ENCODE peak calls at places on chromosomes 6 and 20, in nine cellular contexts. N is tibial artery, Q is AG09309, Z is left ventricle myocardium inferior, U is lower lobe of right lung, I is GM23338, H is iPS DF 6.9, Y is cardiac fibroblast, L is astrocyte of the spinal cord. O is an unnamed sample.

GRCh38 chr6:168609914-168610490 is 169.0 kb downstream of the SMOC2 start:
- DNase-seq in N (no peak), Q (no peak), Z (no peak), U (no peak), I (no peak), H (no peak), Y (no peak), L (no peak), O (no peak)

GRCh38 chr6:130138909-130139242 is 83.9 kb downstream of the SAMD3 start:
- DNase-seq in N (no peak), Q (no peak), Z (no peak), U (no peak), I (no peak), H (no peak), Y (no peak), L (no peak), O (no peak)

GRCh38 chr6:101016163-101016562 is 135.0 kb upstream of the ASCC3 start:
- DNase-seq in N (no peak), Q (no peak), Z (no peak), U (no peak), I (no peak), H (no peak), Y (no peak), L (no peak), O (no peak)

GRCh38 chr6:35955521-35955920 is 34.6 kb upstream of the SRPK1 start:
- DNase-seq in N (no peak), Q (no peak), Z (no peak), U (no peak), I (no peak), H (no peak), Y (no peak), L (no peak), O (no peak)

GRCh38 chr6:41966214-41966920 is 24.8 kb upstream of the CCND3 start:
- DNase-seq in N (no peak), Q (no peak), Z (no peak), U (no peak), I (no peak), H (no peak), Y (peak; percentile 15), L (no peak), O (no peak)

GRCh38 chr20:4592316-4593148 is 129.2 kb upstream of the PRND start:
- DNase-seq in N (no peak), Q (no peak), Z (peak; percentile 41), U (peak; percentile 68), I (peak; percentile 68), H (no peak), Y (peak; percentile 47), L (peak; percentile 29), O (peak; percentile 91)

GRCh38 chr20:24634855-24635254 is 165.4 kb downstream of the SYNDIG1 start:
- DNase-seq in N (no peak), Q (peak; percentile 81), Z (no peak), U (no peak), I (peak; percentile 24), H (no peak), Y (peak; percentile 84), L (peak; percentile 89), O (peak; percentile 66)

GRCh38 chr6:16135078-16135477 is 6.2 kb downstream of the MYLIP start:
- DNase-seq in N (no peak), Q (no peak), Z (no peak), U (no peak), I (no peak), H (no peak), Y (no peak), L (peak; percentile 24), O (no peak)

GRCh38 chr6:135180458-135181332 is at the start of gene MYB:
- DNase-seq in N (no peak), Q (no peak), Z (peak; percentile 34), U (peak; percentile 63), I (peak; percentile 82), H (no peak), Y (peak; percentile 46), L (peak; percentile 29), O (peak; percentile 93)

GRCh38 chr6:166605752-166606151 is 19.3 kb upstream of the RAMACL start:
- DNase-seq in N (no peak), Q (no peak), Z (no peak), U (no peak), I (no peak), H (no peak), Y (no peak), L (no peak), O (no peak)

GRCh38 chr6:30515967-30516753 is 26.9 kb downstream of the HLA-E start:
- DNase-seq in N (peak; percentile 94), Q (peak; percentile 86), Z (peak; percentile 89), U (peak; percentile 95), I (peak; percentile 97), H (peak; percentile 85), Y (peak; percentile 99), L (peak; percentile 84), O (peak; percentile 88)

GRCh38 chr6:43759926-43760798 is 9.8 kb upstream of the VEGFA start:
- DNase-seq in N (no peak), Q (no peak), Z (no peak), U (peak; percentile 50), I (no peak), H (no peak), Y (no peak), L (no peak), O (no peak)
- H3K4me3 ChIP-seq in N (no peak overlapping the region), Q (no peak overlapping the region), Z (no peak overlapping the region), U (no peak overlapping the region), I (no peak overlapping the region), H (no peak overlapping the region), Y (no peak overlapping the region), L (no peak overlapping the region), O (no peak overlapping the region)

DNA sequence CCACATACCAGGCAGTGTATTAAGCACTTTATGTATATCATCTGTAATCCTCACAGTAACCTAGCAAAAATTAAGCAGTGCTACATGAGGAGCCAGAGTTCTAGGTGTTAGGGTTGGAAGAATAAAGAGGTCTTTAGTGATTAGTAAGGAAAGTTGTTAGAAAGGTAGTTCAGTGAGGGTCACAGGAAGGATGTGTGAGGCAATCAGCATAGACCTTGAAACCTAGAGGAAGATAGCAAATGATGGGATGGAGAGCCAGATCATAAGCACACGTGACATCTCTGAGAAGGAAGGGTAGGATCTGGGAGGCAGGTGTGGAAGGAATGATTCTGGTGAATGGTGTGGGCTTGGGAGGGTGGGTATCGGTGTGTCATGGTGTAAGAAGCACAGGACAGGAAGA is 2.2 kb downstream of the KAT14 start:
- DNase-seq in N (no peak), Q (no peak), Z (no peak), U (no peak), I (no peak), H (no peak), Y (no peak), L (no peak), O (no peak)
- H3K4me3 ChIP-seq in N (no peak overlapping the region), Q (no peak overlapping the region), Z (no peak overlapping the region), U (no peak overlapping the region), I (peak overlapping the region; percentile 99), H (no peak overlapping the region), Y (no peak overlapping the region), L (no peak overlapping the region), O (no peak overlapping the region)

DNA sequence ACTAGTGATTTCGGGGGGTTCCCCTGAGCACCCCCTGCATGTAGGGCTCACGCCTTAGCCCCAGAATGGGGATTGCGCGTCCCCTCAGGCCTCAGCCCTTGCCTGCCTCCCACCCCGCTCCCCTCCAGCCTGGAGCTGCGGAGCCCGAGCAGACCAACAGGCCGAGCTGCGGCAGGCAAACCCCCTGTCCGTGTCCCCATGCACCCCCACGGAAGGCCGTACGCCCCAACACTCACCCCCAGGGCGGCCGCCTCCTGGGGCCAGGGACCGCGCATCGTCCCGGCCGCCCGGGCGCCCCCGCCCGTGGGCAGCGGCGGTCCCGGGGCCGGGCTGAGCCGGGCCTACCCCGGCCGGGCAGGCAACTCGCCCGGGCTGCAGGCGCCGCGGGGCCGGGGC is 1.2 kb upstream of the KCNB1 start:
- DNase-seq in N (no peak), Q (no peak), Z (no peak), U (no peak), I (peak; percentile 30), H (no peak), Y (no peak), L (no peak), O (no peak)
- H3K4me3 ChIP-seq in N (peak overlapping the region; percentile 61), Q (no peak overlapping the region), Z (peak overlapping the region; percentile 67), U (no peak overlapping the region), I (peak overlapping the region; percentile 64), H (peak overlapping the region; percentile 50), Y (peak overlapping the region; percentile 15), L (no peak overlapping the region), O (peak overlapping the region; percentile 56)

DNA sequence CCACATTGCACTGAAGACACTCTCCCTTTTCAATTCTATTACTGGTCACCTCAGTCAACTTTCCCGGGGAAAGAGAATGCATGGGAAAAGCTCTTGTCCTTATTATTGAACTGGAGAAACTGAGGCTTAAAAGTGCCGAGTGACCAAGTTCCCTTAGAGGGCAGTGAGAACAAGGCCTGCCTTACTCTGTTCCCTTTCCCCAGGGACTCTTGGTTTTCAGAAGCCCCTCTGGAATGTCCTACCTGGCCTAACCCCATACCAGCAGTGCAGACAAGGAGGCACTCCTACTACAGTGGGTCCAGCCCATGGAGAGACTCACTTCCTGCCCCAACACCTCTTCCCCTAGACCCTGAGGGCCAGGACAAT is 6.1 kb downstream of the SRXN1 start:
- DNase-seq in N (no peak), Q (no peak), Z (no peak), U (no peak), I (no peak), H (no peak), Y (no peak), L (no peak), O (no peak)
- H3K4me3 ChIP-seq in N (no peak overlapping the region), Q (no peak overlapping the region), Z (no peak overlapping the region), U (no peak overlapping the region), I (no peak overlapping the region), H (no peak overlapping the region), Y (no peak overlapping the region), L (no peak overlapping the region), O (no peak overlapping the region)

GRCh38 chr6:12064125-12064524 is 52.0 kb downstream of the HIVEP1 start:
- DNase-seq in N (no peak), Q (peak; percentile 37), Z (no peak), U (no peak), I (no peak), H (no peak), Y (peak; percentile 44), L (peak; percentile 13), O (no peak)
- H3K4me3 ChIP-seq in N (no peak overlapping the region), Q (no peak overlapping the region), Z (no peak overlapping the region), U (no peak overlapping the region), I (no peak overlapping the region), H (no peak overlapping the region), Y (no peak overlapping the region), L (no peak overlapping the region), O (no peak overlapping the region)

GRCh38 chr20:62433655-62434054 is 6.3 kb upstream of the RBBP8NL start:
- DNase-seq in N (peak; percentile 46), Q (no peak), Z (peak; percentile 44), U (no peak), I (no peak), H (no peak), Y (no peak), L (no peak), O (no peak)
- H3K4me3 ChIP-seq in N (peak overlapping the region; percentile 23), Q (no peak overlapping the region), Z (peak overlapping the region; percentile 21), U (no peak overlapping the region), I (no peak overlapping the region), H (no peak overlapping the region), Y (no peak overlapping the region), L (no peak overlapping the region), O (no peak overlapping the region)